ENCODE peak calls at places on chromosomes 16 and 17, in seven cellular contexts. J is HTR-8/SVneo; T is cardiac fibroblast; F is lung microvascular endothelial cell; P is T-cell; O is activated naive CD4-positive, alpha-beta T cell treated with anti-CD3 and anti-CD28 coated beads, Interleukin-2, amount 50 U/mL, for 72 hours; E is amniotic stem cell. K is an unnamed sample.

GRCh38 chr17:21214777-21215541 is 998 bp upstream of the TMEM11 start:
- DNase-seq in J (peak), T (no peak), F (no peak), P (no peak), O (no peak), E (no peak), K (no peak)

GRCh38 chr17:19321481-19322128 is 40.9 kb downstream of the B9D1 start:
- DNase-seq in J (no peak), T (no peak), F (no peak), P (no peak), O (no peak), E (no peak), K (no peak)

GRCh38 chr17:28270926-28271325 is 48.1 kb upstream of the TMEM97 start:
- DNase-seq in J (no peak), T (no peak), F (no peak), P (no peak), O (no peak), E (no peak), K (no peak)

GRCh38 chr17:55661359-55661758 is 61.3 kb downstream of the TMEM100 start:
- DNase-seq in J (no peak), T (no peak), F (no peak), P (no peak), O (no peak), E (no peak), K (no peak)

GRCh38 chr17:72340836-72341235 is 220.0 kb downstream of the SOX9 start:
- DNase-seq in J (no peak), T (peak), F (no peak), P (no peak), O (no peak), E (no peak), K (no peak)

GRCh38 chr16:70738083-70738977 is 52.5 kb upstream of the MTSS2 start:
- DNase-seq in J (peak), T (peak), F (peak), P (peak), O (no peak), E (peak), K (peak)

GRCh38 chr17:21272881-21273839 is 11.4 kb upstream of the MAP2K3 start:
- DNase-seq in J (no peak), T (no peak), F (no peak), P (no peak), O (no peak), E (no peak), K (no peak)

GRCh38 chr17:49548051-49548505 is 27.6 kb upstream of the NXPH3 start:
- DNase-seq in J (no peak), T (no peak), F (no peak), P (no peak), O (no peak), E (no peak), K (no peak)

GRCh38 chr17:3710951-3711383 is 12.7 kb upstream of the HASPIN start:
- DNase-seq in J (peak), T (peak), F (peak), P (peak), O (peak), E (no peak), K (no peak)

GRCh38 chr17:31823014-31823413 is 36.0 kb downstream of the COPRS start:
- DNase-seq in J (no peak), T (no peak), F (no peak), P (no peak), O (no peak), E (no peak), K (no peak)

GRCh38 chr16:27924411-27925118 is 138.9 kb downstream of the GSG1L start:
- DNase-seq in J (no peak), T (peak), F (no peak), P (no peak), O (no peak), E (no peak), K (no peak)

K was measured in T1000.